ENCODE peak calls at places on chromosomes 2 and 18, in five cellular contexts. One of them, this sample, is unnamed.

GRCh38 chr18:31486165-31486564 is 11.8 kb upstream of the DSG2 start:
- DNase-seq in T-helper 9 cell: no peak
- DNase-seq in GM23338: no peak
- DNase-seq in GM18507: no peak
- DNase-seq in H1: no peak
- DNase-seq in this sample: no peak

GRCh38 chr2:68994864-68995263 is 18.1 kb upstream of the ANTXR1 start:
- DNase-seq in T-helper 9 cell: no peak
- DNase-seq in GM23338: no peak
- DNase-seq in GM18507: no peak
- DNase-seq in H1: no peak
- DNase-seq in this sample: peak

GRCh38 chr18:51340332-51340731 is 142.9 kb upstream of the MEX3C start:
- DNase-seq in T-helper 9 cell: no peak
- DNase-seq in GM23338: no peak
- DNase-seq in GM18507: no peak
- DNase-seq in H1: no peak
- DNase-seq in this sample: no peak

GRCh38 chr2:241987726-241988125 is 118.2 kb downstream of the RTP5 start:
- DNase-seq in T-helper 9 cell: no peak
- DNase-seq in GM23338: no peak
- DNase-seq in GM18507: no peak
- DNase-seq in H1: no peak
- DNase-seq in this sample: no peak

GRCh38 chr2:147331790-147332419 is 512.9 kb upstream of the ACVR2A start:
- DNase-seq in T-helper 9 cell: peak
- DNase-seq in GM23338: peak
- DNase-seq in GM18507: no peak
- DNase-seq in H1: peak
- DNase-seq in this sample: peak

GRCh38 chr2:124283090-124283489 is 258.0 kb downstream of the CNTNAP5 start:
- DNase-seq in T-helper 9 cell: no peak
- DNase-seq in GM23338: no peak
- DNase-seq in GM18507: no peak
- DNase-seq in H1: no peak
- DNase-seq in this sample: peak

GRCh38 chr2:37671816-37672103 is 318 bp upstream of the CDC42EP3 start:
- DNase-seq in T-helper 9 cell: no peak
- DNase-seq in GM23338: no peak
- DNase-seq in GM18507: peak
- DNase-seq in H1: no peak
- DNase-seq in this sample: no peak

GRCh38 chr2:76953733-76954347 is 568.3 kb downstream of the LRRTM4 start:
- DNase-seq in T-helper 9 cell: no peak
- DNase-seq in GM23338: peak
- DNase-seq in GM18507: no peak
- DNase-seq in H1: peak
- DNase-seq in this sample: peak

GRCh38 chr18:48825101-48825745 is 125.5 kb downstream of the SMAD7 start:
- DNase-seq in T-helper 9 cell: no peak
- DNase-seq in GM23338: no peak
- DNase-seq in GM18507: no peak
- DNase-seq in H1: peak
- DNase-seq in this sample: peak

GRCh38 chr2:164260506-164260905 is 360.8 kb downstream of the GRB14 start:
- DNase-seq in T-helper 9 cell: no peak
- DNase-seq in GM23338: no peak
- DNase-seq in GM18507: no peak
- DNase-seq in H1: no peak
- DNase-seq in this sample: no peak

GRCh38 chr2:17163628-17164027 is 354.6 kb downstream of the RAD51AP2 start:
- DNase-seq in T-helper 9 cell: no peak
- DNase-seq in GM23338: no peak
- DNase-seq in GM18507: no peak
- DNase-seq in H1: no peak
- DNase-seq in this sample: no peak

GRCh38 chr2:198314559-198315153 is 510.3 kb downstream of the PLCL1 start:
- DNase-seq in T-helper 9 cell: no peak
- DNase-seq in GM23338: peak
- DNase-seq in GM18507: no peak
- DNase-seq in H1: no peak
- DNase-seq in this sample: peak

GRCh38 chr18:51561821-51562220 is 364.3 kb upstream of the MEX3C start:
- DNase-seq in T-helper 9 cell: no peak
- DNase-seq in GM23338: no peak
- DNase-seq in GM18507: no peak
- DNase-seq in H1: no peak
- DNase-seq in this sample: no peak

GRCh38 chr2:40095003-40095402 is 315.9 kb upstream of the THUMPD2 start:
- DNase-seq in T-helper 9 cell: no peak
- DNase-seq in GM23338: no peak
- DNase-seq in GM18507: no peak
- DNase-seq in H1: no peak
- DNase-seq in this sample: peak

GRCh38 chr2:176071330-176072291 is 12.2 kb downstream of the EVX2 start:
- DNase-seq in T-helper 9 cell: no peak
- DNase-seq in GM23338: peak
- DNase-seq in GM18507: no peak
- DNase-seq in H1: peak
- DNase-seq in this sample: no peak